ENCODE peak calls at places on chromosomes 12 and 14, in ten cellular contexts. L, D, O, Q, W, R, C, U, M and K are unnamed samples.

GRCh38 chr12:46259071-46259470 is 9.8 kb downstream of the SLC38A1 start:
- DNase-seq in L (no peak), D (no peak), O (no peak), Q (no peak), W (no peak), R (no peak), C (no peak), U (no peak), M (no peak), K (no peak)

GRCh38 chr14:35051796-35052195 is 5.7 kb downstream of the FAM177A1 start:
- DNase-seq in L (no peak), D (no peak), O (no peak), Q (no peak), W (no peak), R (no peak), C (no peak), U (no peak), M (no peak), K (no peak)

GRCh38 chr12:70028515-70028914 is 203.5 kb downstream of the MYRFL start:
- DNase-seq in L (no peak), D (no peak), O (no peak), Q (no peak), W (no peak), R (no peak), C (no peak), U (no peak), M (no peak), K (no peak)

GRCh38 chr12:21502164-21502496 is 541 bp downstream of the GOLT1B start:
- DNase-seq in L (peak), D (peak), O (no peak), Q (no peak), W (no peak), R (no peak), C (no peak), U (peak), M (peak), K (no peak)

GRCh38 chr14:97846156-97846555 is 1049.0 kb downstream of the VRK1 start:
- DNase-seq in L (no peak), D (no peak), O (no peak), Q (no peak), W (no peak), R (no peak), C (no peak), U (no peak), M (no peak), K (no peak)

GRCh38 chr12:66979270-66979669 is 289.9 kb upstream of the CAND1 start:
- DNase-seq in L (no peak), D (no peak), O (no peak), Q (no peak), W (no peak), R (no peak), C (no peak), U (no peak), M (no peak), K (no peak)

GRCh38 chr12:15679146-15679545 is 110.0 kb downstream of the EPS8 start:
- DNase-seq in L (no peak), D (no peak), O (no peak), Q (no peak), W (no peak), R (no peak), C (no peak), U (no peak), M (no peak), K (no peak)

GRCh38 chr12:52252728-52253328 is 19.8 kb downstream of the KRT7 start:
- DNase-seq in L (no peak), D (no peak), O (no peak), Q (no peak), W (no peak), R (no peak), C (peak), U (no peak), M (no peak), K (no peak)

GRCh38 chr14:94795372-94795771 is 25.5 kb upstream of the GSC start:
- DNase-seq in L (no peak), D (no peak), O (no peak), Q (no peak), W (no peak), R (no peak), C (no peak), U (no peak), M (no peak), K (no peak)

GRCh38 chr14:72559669-72560068 is 334.2 kb downstream of the DPF3 start:
- DNase-seq in L (no peak), D (no peak), O (no peak), Q (no peak), W (no peak), R (no peak), C (no peak), U (no peak), M (no peak), K (no peak)

GRCh38 chr12:79407671-79408622 is 282.8 kb downstream of the PAWR start:
- DNase-seq in L (peak), D (peak), O (peak), Q (no peak), W (no peak), R (peak), C (no peak), U (peak), M (peak), K (no peak)

GRCh38 chr12:16520328-16520727 is 85.6 kb downstream of the LMO3 start:
- DNase-seq in L (no peak), D (no peak), O (no peak), Q (no peak), W (no peak), R (no peak), C (no peak), U (no peak), M (no peak), K (no peak)

GRCh38 chr14:59360923-59361794 is 104.0 kb downstream of the GPR135 start:
- DNase-seq in L (peak), D (peak), O (no peak), Q (no peak), W (peak), R (peak), C (peak), U (peak), M (no peak), K (peak)

GRCh38 chr12:83958997-83959396 is 953.6 kb downstream of the SLC6A15 start:
- DNase-seq in L (no peak), D (no peak), O (no peak), Q (no peak), W (no peak), R (no peak), C (no peak), U (no peak), M (peak), K (no peak)

GRCh38 chr14:100669468-100669867 is 57.2 kb upstream of the DLK1 start:
- DNase-seq in L (no peak), D (no peak), O (no peak), Q (no peak), W (peak), R (no peak), C (no peak), U (no peak), M (no peak), K (no peak)

GRCh38 chr12:116916122-116916521 is 5.4 kb downstream of the FBXW8 start:
- DNase-seq in L (no peak), D (no peak), O (no peak), Q (no peak), W (no peak), R (no peak), C (no peak), U (no peak), M (no peak), K (no peak)

GRCh38 chr12:116915326-116915725 is 4.6 kb downstream of the FBXW8 start:
- DNase-seq in L (no peak), D (no peak), O (no peak), Q (no peak), W (no peak), R (no peak), C (no peak), U (no peak), M (no peak), K (no peak)

GRCh38 chr12:116906285-116906684 is 4.5 kb upstream of the FBXW8 start:
- DNase-seq in L (no peak), D (no peak), O (no peak), Q (no peak), W (no peak), R (no peak), C (no peak), U (no peak), M (no peak), K (no peak)

GRCh38 chr12:116910280-116910644 is 488 bp upstream of the FBXW8 start:
- DNase-seq in L (no peak), D (no peak), O (no peak), Q (no peak), W (no peak), R (no peak), C (no peak), U (no peak), M (no peak), K (no peak)

DNA sequence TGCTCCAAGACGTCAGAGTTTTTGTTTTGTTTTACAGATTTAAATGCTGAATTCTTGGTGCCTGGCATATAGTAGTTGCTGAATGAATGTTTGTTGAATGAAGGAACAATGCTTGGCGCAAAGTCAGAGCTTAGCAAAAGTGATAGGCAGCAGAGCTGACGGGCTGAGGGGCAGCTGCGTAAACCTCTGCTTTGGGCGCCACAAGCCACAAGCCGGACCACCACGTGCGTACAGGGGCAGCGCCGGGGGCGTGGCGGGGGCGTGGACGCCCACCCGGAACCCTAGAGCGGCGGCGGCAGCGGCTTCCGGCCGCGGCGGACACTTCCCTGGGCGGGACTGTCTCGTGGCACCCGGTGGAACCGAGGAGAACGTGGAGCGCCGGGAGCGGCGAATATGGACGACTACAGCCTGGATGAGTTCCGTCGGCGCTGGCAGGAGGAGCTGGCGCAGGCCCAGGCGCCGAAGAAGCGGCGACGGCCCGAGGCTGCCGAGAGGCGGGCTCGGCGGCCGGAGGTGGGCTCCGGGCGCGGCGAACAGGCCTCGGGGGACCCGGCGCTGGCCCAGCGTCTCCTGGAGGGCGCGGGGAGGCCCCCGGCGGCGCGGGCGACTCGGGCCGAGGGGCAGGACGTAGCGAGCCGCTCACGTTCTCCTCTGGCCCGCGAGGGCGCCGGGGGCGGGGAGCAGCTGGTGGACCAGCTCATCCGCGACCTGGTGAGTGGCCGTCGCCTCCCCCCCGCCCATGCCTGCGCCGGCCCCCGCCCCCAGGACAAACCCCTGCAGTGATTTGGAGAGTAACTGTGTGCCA is at the start of gene FBXW8:
- DNase-seq in L (peak), D (peak), O (no peak), Q (no peak), W (peak), R (peak), C (peak), U (peak), M (no peak), K (peak)
- TF ChIP-seq POLR2A in L (no peak), D (peak), O (peak), Q (no peak), W (peak), R (peak), C (peak), U (no peak), M (peak), K (no peak)

DNA sequence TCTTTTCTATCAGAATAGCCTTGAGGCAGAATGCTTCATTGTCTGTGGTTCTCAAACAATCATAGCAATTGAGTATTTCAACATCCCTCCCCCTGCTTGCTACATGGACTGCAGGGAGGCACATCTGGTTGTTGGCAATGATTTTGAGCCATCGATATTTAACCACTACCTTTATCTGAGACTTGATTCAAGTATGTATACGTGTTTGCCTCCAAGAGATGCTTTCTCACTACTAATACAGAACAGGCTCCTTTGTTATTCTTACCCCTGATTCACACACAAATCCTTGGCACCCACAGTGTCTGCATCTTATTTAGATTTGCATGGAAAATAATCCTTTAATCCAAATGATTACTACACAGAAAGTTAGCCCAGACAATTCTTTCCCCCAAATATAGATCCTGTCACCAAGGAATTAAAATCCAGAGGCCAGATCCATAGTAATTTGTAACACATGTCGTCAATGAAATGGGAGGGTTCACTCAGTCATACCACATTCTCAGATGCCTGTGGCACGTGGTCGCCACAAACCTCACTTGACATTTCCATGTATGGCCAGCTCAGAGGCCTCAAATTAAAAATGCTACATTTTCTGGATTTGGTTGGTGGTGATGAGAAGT is 199.3 kb downstream of the ITPR2 start:
- DNase-seq in L (no peak), D (no peak), O (no peak), Q (no peak), W (no peak), R (no peak), C (no peak), U (no peak), M (no peak), K (no peak)
- H3K27ac ChIP-seq in L (peak), D (no peak), O (no peak), Q (no peak), W (no peak), R (no peak), C (no peak), U (no peak), M (no peak), K (no peak)

DNA sequence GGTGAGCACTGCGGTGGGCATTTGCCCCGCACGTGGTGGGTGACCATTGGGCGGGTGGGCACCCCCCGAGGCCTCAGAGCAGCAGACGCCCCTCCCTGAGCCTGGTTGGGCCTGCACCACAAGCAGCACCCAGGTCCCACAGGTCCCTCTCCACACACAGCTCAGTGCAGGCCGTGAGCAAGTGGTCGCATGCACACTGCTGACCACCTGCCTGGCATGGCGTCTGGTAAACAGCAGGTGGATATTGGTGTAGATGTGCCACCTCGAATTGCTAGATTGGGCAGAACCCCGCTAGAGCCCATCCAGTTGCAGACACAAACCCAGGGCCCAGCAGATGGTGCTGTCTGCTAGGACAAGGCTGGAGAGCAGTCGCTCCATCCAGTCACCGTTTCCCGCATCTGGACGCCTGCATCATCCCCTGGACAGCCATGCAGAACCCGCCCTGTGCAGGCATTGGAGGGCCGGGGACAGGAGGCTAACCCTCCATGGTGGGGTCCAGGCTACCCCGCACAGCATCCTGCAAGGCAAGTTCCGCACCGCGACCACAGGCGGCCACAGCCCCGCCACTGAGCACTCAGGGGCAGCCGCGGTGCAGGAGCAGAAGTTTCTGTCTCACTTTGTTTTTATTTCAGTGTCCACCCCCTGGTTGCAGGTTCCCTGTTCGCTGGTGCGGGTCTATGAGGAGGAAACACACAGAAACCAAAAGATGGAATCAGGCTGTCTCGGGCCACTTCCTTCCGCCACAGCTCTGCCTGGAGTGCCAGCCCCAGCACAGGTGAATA is 45.6 kb upstream of the RIMBP2 start:
- DNase-seq in L (peak), D (no peak), O (no peak), Q (no peak), W (no peak), R (no peak), C (no peak), U (peak), M (no peak), K (no peak)
- TF ChIP-seq CTCF in L (no peak), D (no peak), O (peak), Q (peak), W (peak), R (peak), C (peak), U (peak), M (peak), K (no peak)

GRCh38 chr12:105921872-105922669 is 216.7 kb downstream of the NUAK1 start:
- DNase-seq in L (no peak), D (no peak), O (no peak), Q (no peak), W (no peak), R (no peak), C (peak), U (no peak), M (no peak), K (no peak)

GRCh38 chr12:105922670-105923102 is 216.1 kb downstream of the NUAK1 start:
- DNase-seq in L (no peak), D (peak), O (no peak), Q (no peak), W (no peak), R (no peak), C (peak), U (no peak), M (no peak), K (no peak)

GRCh38 chr12:105927553-105927952 is 211.2 kb downstream of the NUAK1 start:
- DNase-seq in L (no peak), D (no peak), O (no peak), Q (no peak), W (no peak), R (no peak), C (no peak), U (no peak), M (no peak), K (no peak)

GRCh38 chr12:105921055-105921454 is 217.7 kb downstream of the NUAK1 start:
- DNase-seq in L (no peak), D (no peak), O (no peak), Q (no peak), W (no peak), R (no peak), C (no peak), U (no peak), M (no peak), K (no peak)

GRCh38 chr12:105924526-105925208 is 214.1 kb downstream of the NUAK1 start:
- DNase-seq in L (no peak), D (no peak), O (no peak), Q (no peak), W (no peak), R (no peak), C (no peak), U (no peak), M (no peak), K (no peak)
- TF ChIP-seq POLR2A in L (no peak), D (no peak), O (no peak), Q (no peak), W (no peak), R (no peak), C (no peak), U (no peak), M (no peak), K (no peak)

GRCh38 chr12:12845794-12846243 is 32.7 kb downstream of the DDX47 start:
- DNase-seq in L (no peak), D (no peak), O (no peak), Q (no peak), W (no peak), R (no peak), C (no peak), U (no peak), M (no peak), K (no peak)
- H3K27ac ChIP-seq in L (no peak), D (no peak), O (no peak), Q (no peak), W (no peak), R (no peak), C (no peak), U (no peak), M (no peak), K (no peak)